ENCODE peak calls at places on chromosome X, in eight cellular contexts. B is neural crest cell; R is omental fat pad; U is BE2C; G is upper lobe of right lung; L is endothelial cell; W is CD4-positive, alpha-beta T cell; V is foreskin fibroblast. Z is an unnamed sample.
A peak's percentile ranks its signal among the peaks of the same experiment; 100 is the strongest.

GRCh38 chrX:2172359-2172758 is 328.4 kb downstream of the DHRSX start:
- DNase-seq in B (no peak), R (no peak), U (no peak), G (no peak), L (no peak), W (no peak), V (no peak), Z (no peak)

GRCh38 chrX:133670394-133670793 is 255.1 kb upstream of the GPC4 start:
- DNase-seq in B (peak; percentile 31), R (no peak), U (no peak), G (no peak), L (peak; percentile 11), W (no peak), V (peak; percentile 64), Z (peak; percentile 4)

GRCh38 chrX:72255445-72255844 is 16.6 kb upstream of the ERCC6L start:
- DNase-seq in B (no peak), R (no peak), U (no peak), G (peak; percentile 78), L (peak; percentile 30), W (no peak), V (no peak), Z (no peak)

GRCh38 chrX:2677764-2678163 is 13.3 kb upstream of the CD99 start:
- DNase-seq in B (no peak), R (no peak), U (no peak), G (peak; percentile 71), L (no peak), W (no peak), V (peak; percentile 99), Z (no peak)

GRCh38 chrX:44580466-44580865 is 37.8 kb upstream of the FUNDC1 start:
- DNase-seq in B (no peak), R (no peak), U (no peak), G (no peak), L (no peak), W (no peak), V (peak; percentile 33), Z (no peak)

GRCh38 chrX:48540015-48540350 is 469 bp downstream of the TBC1D25 start:
- DNase-seq in B (no peak), R (no peak), U (no peak), G (no peak), L (peak; percentile 26), W (peak; percentile 50), V (peak; percentile 52), Z (peak; percentile 56)

GRCh38 chrX:137118536-137118935 is 84.7 kb upstream of the GPR101 start:
- DNase-seq in B (no peak), R (no peak), U (no peak), G (no peak), L (no peak), W (no peak), V (no peak), Z (no peak)

GRCh38 chrX:34585561-34585960 is 71.5 kb downstream of the TMEM47 start:
- DNase-seq in B (no peak), R (no peak), U (no peak), G (no peak), L (no peak), W (no peak), V (peak; percentile 2), Z (no peak)

GRCh38 chrX:68429216-68429615 is 4.1 kb downstream of the OPHN1 start:
- DNase-seq in B (no peak), R (no peak), U (no peak), G (no peak), L (no peak), W (no peak), V (no peak), Z (no peak)

GRCh38 chrX:70331161-70331560 is 41.3 kb downstream of the KIF4A start:
- DNase-seq in B (no peak), R (no peak), U (no peak), G (no peak), L (no peak), W (no peak), V (no peak), Z (no peak)

GRCh38 chrX:2320580-2321327 is 180.0 kb downstream of the DHRSX start:
- DNase-seq in B (peak; percentile 16), R (no peak), U (no peak), G (peak; percentile 78), L (no peak), W (no peak), V (peak; percentile 92), Z (no peak)

GRCh38 chrX:15563056-15563455 is 37.7 kb downstream of the ACE2 start:
- DNase-seq in B (no peak), R (no peak), U (no peak), G (no peak), L (no peak), W (no peak), V (no peak), Z (no peak)

GRCh38 chrX:115561605-115562491 is 874 bp downstream of the PLS3 start:
- DNase-seq in B (peak; percentile 49), R (no peak), U (peak; percentile 56), G (peak; percentile 83), L (peak; percentile 28), W (no peak), V (peak; percentile 69), Z (no peak)

GRCh38 chrX:7215842-7216241 is 67.9 kb upstream of the PUDP start:
- DNase-seq in B (no peak), R (no peak), U (no peak), G (no peak), L (no peak), W (no peak), V (peak; percentile 71), Z (no peak)

GRCh38 chrX:106894392-106894909 is 8.7 kb downstream of the RIPPLY1 start:
- DNase-seq in B (peak; percentile 57), R (no peak), U (peak; percentile 62), G (no peak), L (peak; percentile 59), W (peak; percentile 23), V (peak; percentile 85), Z (peak; percentile 16)

GRCh38 chrX:70500826-70501225 is 56.2 kb downstream of the DLG3 start:
- DNase-seq in B (no peak), R (no peak), U (no peak), G (no peak), L (no peak), W (no peak), V (no peak), Z (no peak)

GRCh38 chrX:41238543-41238942 is 95.4 kb upstream of the DDX3X start:
- DNase-seq in B (no peak), R (no peak), U (no peak), G (no peak), L (no peak), W (no peak), V (peak; percentile 62), Z (no peak)

GRCh38 chrX:51395807-51396728 is 63.4 kb downstream of the NUDT10 start:
- DNase-seq in B (no peak), R (no peak), U (peak; percentile 35), G (peak; percentile 66), L (peak; percentile 58), W (peak; percentile 49), V (peak; percentile 11), Z (no peak)

DNA sequence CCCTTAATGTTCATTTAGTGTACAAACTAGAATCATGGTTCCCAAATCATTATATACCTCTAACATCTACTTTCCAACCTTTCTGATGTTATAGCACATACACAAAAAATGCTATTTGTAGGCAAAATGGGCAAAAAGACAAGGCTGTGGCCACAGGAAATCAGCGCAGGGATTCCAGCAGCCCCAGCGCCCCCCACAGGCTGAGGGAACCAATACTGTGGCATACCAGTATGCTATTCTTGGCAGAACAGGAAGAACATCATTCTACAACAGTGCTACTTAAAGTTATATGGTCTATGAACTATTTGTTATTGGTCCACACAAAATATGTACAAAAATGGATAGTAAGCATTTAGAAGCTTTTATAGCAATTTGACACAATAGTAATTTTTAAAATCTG is 25.3 kb downstream of the STEEP1 start:
- DNase-seq in B (no peak), R (no peak), U (no peak), G (no peak), L (peak; percentile 12), W (no peak), V (no peak), Z (no peak)
- TF ChIP-seq CTCF in B (no peak), R (no peak), U (peak; percentile 13), G (no peak), L (no peak), W (no peak), V (no peak), Z (no peak)

DNA sequence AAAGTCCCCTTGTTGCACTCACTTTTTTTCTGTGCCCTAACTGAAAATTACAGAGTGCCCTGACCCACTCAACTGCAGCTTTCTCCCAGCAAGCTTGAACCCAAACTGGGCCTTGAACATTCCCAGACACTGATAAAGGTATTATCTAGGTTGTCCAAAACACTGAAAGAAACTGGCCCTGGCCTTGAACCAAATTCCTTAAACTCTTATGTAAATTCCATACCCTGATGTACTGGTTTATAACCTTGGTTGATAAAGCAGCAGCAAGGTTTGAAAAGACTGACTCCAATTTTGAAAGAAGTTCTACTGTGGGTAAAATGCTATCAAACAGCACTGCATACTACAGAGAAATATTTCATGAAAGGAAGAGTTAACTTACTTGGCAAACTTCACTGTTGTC is 125.6 kb downstream of the PHF8 start:
- DNase-seq in B (no peak), R (no peak), U (no peak), G (no peak), L (no peak), W (no peak), V (no peak), Z (no peak)
- TF ChIP-seq CTCF in B (no peak), R (no peak), U (no peak), G (no peak), L (no peak), W (no peak), V (no peak), Z (no peak)

DNA sequence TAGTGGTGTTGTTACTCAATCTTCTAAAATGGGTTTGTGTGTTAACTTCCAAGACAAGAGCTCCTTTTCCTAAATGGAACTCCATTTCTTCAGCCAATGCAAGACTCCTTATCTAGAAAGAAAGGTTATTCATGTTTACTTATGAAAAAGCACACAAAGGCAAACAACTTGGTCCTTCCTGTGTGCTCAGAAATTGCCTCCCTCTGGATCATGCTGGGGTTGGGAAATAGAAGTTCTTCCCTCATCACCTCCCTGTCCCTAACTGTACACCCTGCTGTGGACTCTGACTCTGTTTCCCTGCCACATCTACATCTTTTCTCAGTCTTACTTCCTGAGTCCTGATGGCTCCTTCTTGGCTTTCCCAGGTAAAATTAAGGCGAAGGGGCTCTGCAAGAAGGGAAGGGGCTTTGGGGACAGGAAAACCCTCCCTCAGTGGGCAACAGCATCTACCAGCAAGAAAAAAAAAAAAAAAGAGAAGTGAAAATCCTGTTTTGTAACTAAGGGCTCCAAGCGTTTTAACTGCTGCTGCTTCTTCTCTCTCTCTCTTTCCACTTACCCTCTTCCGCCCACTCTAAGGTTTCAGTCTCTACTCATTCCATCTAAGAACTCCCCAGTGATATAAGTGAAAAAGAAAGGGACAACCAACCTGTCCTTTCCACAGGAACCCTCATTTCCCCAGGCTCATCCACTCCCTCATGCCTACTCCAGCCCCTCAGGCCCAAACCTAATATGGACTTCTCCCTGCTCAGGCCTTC is 19.9 kb upstream of the TASL start:
- DNase-seq in B (no peak), R (no peak), U (no peak), G (no peak), L (no peak), W (no peak), V (no peak), Z (peak; percentile 58)
- TF ChIP-seq CTCF in B (no peak), R (no peak), U (no peak), G (no peak), L (no peak), W (no peak), V (no peak), Z (no peak)

DNA sequence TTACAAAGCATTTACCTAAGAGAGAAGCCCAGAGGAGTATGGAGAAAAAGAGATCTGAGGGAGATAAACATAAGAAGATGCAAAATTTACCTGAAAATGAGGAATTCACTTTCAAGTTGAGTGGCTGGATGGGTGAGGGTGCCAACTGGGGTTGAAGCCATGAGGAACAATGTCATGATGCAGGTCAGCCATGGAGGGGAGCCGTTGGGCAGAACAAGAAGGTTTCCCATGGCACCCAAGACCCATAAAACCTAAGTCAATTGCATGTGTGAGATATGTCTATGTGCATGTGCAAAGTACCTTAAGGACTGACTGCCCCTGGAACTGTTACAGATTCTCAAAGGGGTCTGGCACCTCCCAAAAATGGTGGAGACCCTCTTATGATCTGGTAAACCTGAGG is 46.6 kb upstream of the PRRG1 start:
- DNase-seq in B (no peak), R (no peak), U (peak; percentile 24), G (no peak), L (peak; percentile 26), W (no peak), V (peak; percentile 16), Z (no peak)
- TF ChIP-seq CTCF in B (no peak), R (no peak), U (peak; percentile 54), G (peak; percentile 36), L (no peak), W (no peak), V (peak; percentile 9), Z (no peak)